ENCODE peak calls at places on chromosomes 5 and 9, in five cellular contexts. B is CD8-positive, alpha-beta T cell; I is A549; V is pancreas; F is prostate gland. Z is an unnamed sample.
A peak's percentile ranks its signal among the peaks of the same experiment; 100 is the strongest.

GRCh38 chr9:34633851-34634550 is 3.6 kb downstream of the SIGMAR1 start:
- DNase-seq in B (peak; percentile 54), I (peak; percentile 69), V (peak; percentile 82), F (peak; percentile 53), Z (peak; percentile 64)

GRCh38 chr5:168291961-168292782 is 727 bp downstream of the WWC1 start:
- DNase-seq in B (no peak), I (no peak), V (peak; percentile 69), F (no peak), Z (no peak)

GRCh38 chr5:125700380-125700856 is 722.8 kb upstream of the GRAMD2B start:
- DNase-seq in B (no peak), I (peak; percentile 38), V (no peak), F (no peak), Z (no peak)

GRCh38 chr9:120413121-120414048 is 166.6 kb downstream of the CDK5RAP2 start:
- DNase-seq in B (no peak), I (no peak), V (no peak), F (peak; percentile 64), Z (no peak)

GRCh38 chr9:93028448-93029006 is 30.0 kb upstream of the SUSD3 start:
- DNase-seq in B (peak; percentile 44), I (no peak), V (no peak), F (no peak), Z (no peak)

GRCh38 chr9:89603629-89604462 is 966 bp upstream of the GADD45G start:
- DNase-seq in B (no peak), I (peak; percentile 72), V (peak; percentile 85), F (peak; percentile 69), Z (peak; percentile 81)

GRCh38 chr5:123696948-123697347 is 185.0 kb downstream of the CSNK1G3 start:
- DNase-seq in B (no peak), I (peak; percentile 20), V (no peak), F (peak; percentile 73), Z (peak; percentile 67)

GRCh38 chr9:127847155-127847463 is 7.3 kb downstream of the ENG start:
- DNase-seq in B (no peak), I (no peak), V (no peak), F (no peak), Z (no peak)

GRCh38 chr5:156095709-156096241 is 231.2 kb upstream of the SGCD start:
- DNase-seq in B (no peak), I (no peak), V (no peak), F (no peak), Z (no peak)

GRCh38 chr9:115978739-115979138 is 174.9 kb upstream of the PAPPA start:
- DNase-seq in B (no peak), I (peak; percentile 57), V (no peak), F (no peak), Z (no peak)

GRCh38 chr9:91029621-91030361 is 228.2 kb downstream of the SYK start:
- DNase-seq in B (no peak), I (no peak), V (no peak), F (no peak), Z (no peak)

GRCh38 chr5:34411470-34412346 is 244.4 kb upstream of the RAI14 start:
- DNase-seq in B (no peak), I (no peak), V (no peak), F (no peak), Z (peak; percentile 6)

GRCh38 chr5:179379321-179379890 is 34.1 kb upstream of the ADAMTS2 start:
- DNase-seq in B (no peak), I (no peak), V (no peak), F (no peak), Z (no peak)

GRCh38 chr5:10913846-10914245 is 152.8 kb upstream of the DAP start:
- DNase-seq in B (no peak), I (peak; percentile 38), V (no peak), F (no peak), Z (no peak)

GRCh38 chr9:116423149-116423548 is 264.0 kb upstream of the TRIM32 start:
- DNase-seq in B (no peak), I (no peak), V (no peak), F (no peak), Z (no peak)

GRCh38 chr5:97986069-97986468 is 787.4 kb upstream of the RGMB start:
- DNase-seq in B (no peak), I (no peak), V (no peak), F (no peak), Z (no peak)

GRCh38 chr9:37929441-37929895 is 25.5 kb upstream of the SLC25A51 start:
- DNase-seq in B (no peak), I (no peak), V (no peak), F (no peak), Z (no peak)

GRCh38 chr9:131095666-131096489 is 453 bp upstream of the AIF1L start:
- DNase-seq in B (no peak), I (peak; percentile 44), V (no peak), F (no peak), Z (peak; percentile 60)

DNA sequence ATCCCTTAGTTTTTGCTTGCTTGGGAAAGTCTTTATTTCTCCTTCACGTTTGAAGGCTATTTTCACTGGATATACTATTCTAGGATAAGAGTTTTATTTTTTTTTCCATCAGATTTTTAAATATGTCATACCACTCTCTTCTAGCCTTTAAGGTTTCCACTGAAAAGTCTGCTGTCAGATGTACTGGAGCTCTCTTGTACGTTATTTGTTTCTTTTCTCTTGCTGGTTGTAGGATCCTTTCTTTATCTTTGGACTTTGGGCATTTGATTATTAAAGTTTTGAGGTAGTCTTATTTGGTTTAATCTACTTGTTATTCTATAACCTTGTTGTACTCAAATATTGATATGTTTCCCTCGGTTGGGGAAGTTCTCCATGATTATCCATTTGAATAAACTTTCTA is 848.4 kb upstream of the COX7C start:
- DNase-seq in B (no peak), I (no peak), V (no peak), F (no peak), Z (no peak)
- H3K9me3 ChIP-seq in B (no peaks in the 10 kb centered on the region), I (peaks cover 3% of the 10 kb centered on the region), V (no peaks in the 10 kb centered on the region), F (no peaks in the 10 kb centered on the region), Z (peaks cover 28% of the 10 kb centered on the region)

GRCh38 chr9:71904076-71904475 is 6.9 kb downstream of the ABHD17B start:
- DNase-seq in B (no peak), I (no peak), V (no peak), F (no peak), Z (no peak)
- H3K4me1 ChIP-seq in B (peaks cover 19% of the 10 kb centered on the region), I (peaks cover 17% of the 10 kb centered on the region), V (no peaks in the 10 kb centered on the region), F (no peaks in the 10 kb centered on the region), Z (peaks cover 20% of the 10 kb centered on the region)

GRCh38 chr9:118652935-118653334 is 716.3 kb downstream of the BRINP1 start:
- DNase-seq in B (no peak), I (no peak), V (no peak), F (no peak), Z (no peak)

GRCh38 chr9:118647331-118647730 is 721.9 kb downstream of the BRINP1 start:
- DNase-seq in B (no peak), I (no peak), V (no peak), F (no peak), Z (no peak)

GRCh38 chr9:118651511-118651910 is 717.7 kb downstream of the BRINP1 start:
- DNase-seq in B (no peak), I (no peak), V (no peak), F (no peak), Z (no peak)

GRCh38 chr9:118652258-118652657 is 717.0 kb downstream of the BRINP1 start:
- DNase-seq in B (no peak), I (no peak), V (no peak), F (no peak), Z (no peak)

DNA sequence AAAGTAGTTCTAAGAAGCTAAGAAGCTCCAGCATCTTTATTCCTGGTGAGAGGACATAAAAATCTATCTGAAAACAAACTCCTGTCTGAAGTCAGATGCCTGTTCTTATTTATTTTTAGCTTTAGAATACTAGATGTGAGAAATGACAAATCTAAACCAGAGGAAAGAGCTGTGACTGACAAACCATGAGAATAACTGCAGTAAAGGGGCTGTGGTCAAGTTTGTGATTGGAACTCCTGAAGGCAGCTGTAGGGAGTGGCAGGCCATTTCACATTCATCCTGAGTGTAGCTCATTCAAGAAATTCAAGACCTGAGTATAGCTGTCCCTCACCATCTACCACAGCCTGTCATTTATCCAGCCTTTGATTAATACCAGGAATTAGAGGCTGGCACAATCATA is 718.8 kb downstream of the BRINP1 start:
- DNase-seq in B (no peak), I (no peak), V (no peak), F (no peak), Z (no peak)
- H3K9me3 ChIP-seq in B (no peaks in the 10 kb centered on the region), I (peaks cover 16% of the 10 kb centered on the region), V (no peaks in the 10 kb centered on the region), F (no peaks in the 10 kb centered on the region), Z (no peaks in the 10 kb centered on the region)

GRCh38 chr9:79665383-79665782 is 93.6 kb downstream of the TLE4 start:
- DNase-seq in B (no peak), I (no peak), V (no peak), F (no peak), Z (no peak)

GRCh38 chr9:79663878-79664277 is 92.1 kb downstream of the TLE4 start:
- DNase-seq in B (no peak), I (no peak), V (no peak), F (no peak), Z (no peak)

GRCh38 chr9:79664375-79664825 is 92.6 kb downstream of the TLE4 start:
- DNase-seq in B (no peak), I (peak; percentile 59), V (no peak), F (no peak), Z (no peak)

GRCh38 chr9:79667716-79668458 is 96.1 kb downstream of the TLE4 start:
- DNase-seq in B (no peak), I (peak; percentile 77), V (no peak), F (peak; percentile 46), Z (no peak)

DNA sequence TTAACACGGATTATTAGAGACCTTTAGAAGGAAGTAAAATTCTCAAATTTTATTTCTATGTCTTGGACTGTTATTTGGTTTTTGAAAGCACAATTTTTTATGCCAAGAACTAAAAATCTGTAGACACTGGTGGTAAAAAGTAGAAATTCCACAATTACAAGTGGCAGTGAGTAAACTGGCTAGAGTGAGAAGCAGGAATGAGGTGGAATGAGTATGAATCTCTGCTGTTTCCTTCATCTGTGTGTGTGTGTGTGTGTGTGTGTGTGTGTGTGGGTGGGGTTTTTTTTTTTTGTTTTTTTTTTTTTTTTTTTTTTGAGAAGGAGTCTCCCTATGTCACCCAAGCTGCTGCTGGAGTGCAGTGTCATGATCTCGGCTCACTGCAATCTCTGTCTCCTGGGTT is 94.2 kb downstream of the TLE4 start:
- DNase-seq in B (no peak), I (no peak), V (no peak), F (no peak), Z (no peak)
- H3K4me1 ChIP-seq in B (no peaks in the 10 kb centered on the region), I (peaks cover 70% of the 10 kb centered on the region), V (no peaks in the 10 kb centered on the region), F (no peaks in the 10 kb centered on the region), Z (peaks cover 47% of the 10 kb centered on the region)

Z was measured in heart right ventricle.